ENCODE peak calls at places on chromosomes 4 and X, in four cellular contexts. K is ovary, U is tibial nerve, V is H1. E is an unnamed sample.

GRCh38 chr4:955931-956381 is 17.4 kb downstream of the DGKQ start:
- DNase-seq in K (peak; percentile 9), U (no peak), V (no peak), E (no peak)

GRCh38 chr4:133377286-133377685 is 228.2 kb downstream of the PCDH10 start:
- DNase-seq in K (no peak), U (no peak), V (no peak), E (no peak)

GRCh38 chr4:120842046-120842445 is 80.5 kb downstream of the PRDM5 start:
- DNase-seq in K (no peak), U (no peak), V (no peak), E (no peak)

GRCh38 chr4:133112641-133113040 is 36.5 kb upstream of the PCDH10 start:
- DNase-seq in K (no peak), U (no peak), V (no peak), E (no peak)

GRCh38 chr4:76301068-76301774 is 5.3 kb upstream of the STBD1 start:
- DNase-seq in K (no peak), U (no peak), V (no peak), E (no peak)

GRCh38 chr4:61866357-61867030 is 666.4 kb downstream of the ADGRL3 start:
- DNase-seq in K (no peak), U (no peak), V (no peak), E (no peak)

GRCh38 chr4:149987777-149988410 is 90.4 kb upstream of the DCLK2 start:
- DNase-seq in K (no peak), U (no peak), V (no peak), E (no peak)

GRCh38 chrX:40290519-40290918 is 192.8 kb upstream of the BCOR start:
- DNase-seq in K (no peak), U (no peak), V (no peak), E (no peak)

GRCh38 chrX:23727206-23727605 is 15.9 kb downstream of the ACOT9 start:
- DNase-seq in K (no peak), U (no peak), V (no peak), E (no peak)

GRCh38 chrX:23729214-23729613 is 13.9 kb downstream of the ACOT9 start:
- DNase-seq in K (no peak), U (no peak), V (no peak), E (no peak)

GRCh38 chrX:23737413-23737812 is 5.7 kb downstream of the ACOT9 start:
- DNase-seq in K (no peak), U (no peak), V (no peak), E (no peak)

GRCh38 chrX:23736030-23736429 is 7.0 kb downstream of the ACOT9 start:
- DNase-seq in K (no peak), U (no peak), V (no peak), E (no peak)

DNA sequence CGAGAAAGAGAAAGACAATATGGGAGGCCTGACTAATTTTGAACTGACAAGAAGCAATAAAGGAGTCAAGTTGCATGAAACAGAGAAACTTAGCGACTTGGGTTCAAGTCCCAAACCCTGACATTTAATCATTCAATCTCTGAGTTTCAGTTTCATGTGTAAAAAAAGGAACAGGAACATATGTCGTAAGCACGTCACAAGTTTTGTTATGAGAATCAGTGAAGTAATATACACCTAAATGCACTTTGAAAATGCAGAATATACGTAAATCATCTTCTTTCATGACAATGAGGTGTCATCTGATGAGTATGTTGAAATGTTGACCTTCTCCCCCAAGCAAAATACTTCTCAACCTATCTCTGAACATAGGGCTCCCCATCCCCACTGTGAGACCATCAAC is 10.4 kb downstream of the ACOT9 start:
- DNase-seq in K (no peak), U (no peak), V (no peak), E (no peak)
- TF ChIP-seq EP300 in K (no peak), U (no peak), V (no peak), E (no peak)

DNA sequence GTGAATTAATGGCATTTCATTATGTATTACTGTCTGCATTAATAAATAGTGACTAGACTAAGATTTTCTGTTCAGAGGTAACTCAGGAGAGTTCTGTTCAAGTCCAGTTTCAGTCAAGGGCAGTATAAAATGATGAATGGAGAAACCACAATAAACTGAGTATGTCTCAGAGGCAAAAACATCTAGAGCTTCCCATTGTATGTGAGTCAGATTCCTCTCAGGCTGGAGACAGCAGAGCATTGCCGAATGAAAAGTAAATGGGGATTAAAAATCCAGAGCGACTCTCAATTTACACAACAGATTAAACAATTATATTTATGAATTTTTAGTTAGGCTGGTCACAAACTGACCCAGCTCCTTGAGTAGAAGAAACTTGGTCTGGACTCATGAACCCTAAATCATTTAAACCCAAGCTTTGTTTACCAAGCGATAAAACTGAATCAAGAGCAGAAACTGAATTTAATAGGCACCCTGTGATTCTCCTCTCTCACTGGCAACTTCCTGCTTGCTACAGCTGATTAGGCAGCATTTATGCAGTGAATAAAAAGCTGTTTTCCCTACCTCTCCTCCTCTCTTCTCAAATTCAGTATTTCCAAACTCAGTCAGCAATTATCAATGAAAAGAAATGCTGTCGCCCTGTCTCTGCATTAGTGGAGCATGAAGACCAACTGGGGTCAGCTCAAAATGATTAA is 567.9 kb downstream of the PDHA2 start:
- DNase-seq in K (no peak), U (no peak), V (no peak), E (no peak)
- TF ChIP-seq EP300 in K (no peak), U (no peak), V (no peak), E (no peak)

GRCh38 chrX:1480082-1480785 is 27.5 kb upstream of the ASMTL start:
- DNase-seq in K (no peak), U (no peak), V (peak; percentile 17), E (peak; percentile 17)

GRCh38 chrX:1475881-1476280 is 23.2 kb upstream of the ASMTL start:
- DNase-seq in K (no peak), U (no peak), V (peak; percentile 16), E (no peak)

GRCh38 chrX:1476682-1477081 is 24.0 kb upstream of the ASMTL start:
- DNase-seq in K (no peak), U (no peak), V (peak; percentile 7), E (no peak)

GRCh38 chrX:1477229-1477628 is 24.5 kb upstream of the ASMTL start:
- DNase-seq in K (no peak), U (no peak), V (no peak), E (no peak)

GRCh38 chrX:1477801-1478458 is 25.2 kb upstream of the ASMTL start:
- DNase-seq in K (no peak), U (no peak), V (peak; percentile 16), E (peak; percentile 17)
- TF ChIP-seq EP300 in K (no peak), U (no peak), V (no peak), E (no peak)

GRCh38 chr4:3879681-3880594 is 113.8 kb downstream of the ADRA2C start:
- DNase-seq in K (no peak), U (no peak), V (peak; percentile 61), E (peak; percentile 67)
- TF ChIP-seq EP300 in K (no peak), U (no peak), V (no peak), E (no peak)

E was measured in suprapubic skin.